ENCODE peak calls at places on chromosome 3, in four cellular contexts. One of them, this sample, is unnamed.

GRCh38 chr3:185936814-185937688 is 763 bp downstream of the TRA2B start:
- DNase-seq in 8988T: peak
- DNase-seq in MM.1S: peak
- DNase-seq in stimulated activated CD8-positive, alpha-beta memory T cell treated with anti-CD3 and anti-CD28 coated beads, Interleukin-15, amount 100 ng/mL, for 4 hours: peak
- DNase-seq in this sample: peak

GRCh38 chr3:184703657-184704056 is 8.2 kb downstream of the MAGEF1 start:
- DNase-seq in MM.1S: no peak
- DNase-seq in stimulated activated CD8-positive, alpha-beta memory T cell treated with anti-CD3 and anti-CD28 coated beads, Interleukin-15, amount 100 ng/mL, for 4 hours: no peak
- DNase-seq in 8988T: no peak
- DNase-seq in this sample: no peak

GRCh38 chr3:135623558-135623957 is 342.0 kb upstream of the PPP2R3A start:
- DNase-seq in MM.1S: no peak
- DNase-seq in 8988T: no peak
- DNase-seq in stimulated activated CD8-positive, alpha-beta memory T cell treated with anti-CD3 and anti-CD28 coated beads, Interleukin-15, amount 100 ng/mL, for 4 hours: no peak
- DNase-seq in this sample: no peak

GRCh38 chr3:38644662-38645053 is 4.8 kb downstream of the SCN5A start:
- DNase-seq in MM.1S: no peak
- DNase-seq in stimulated activated CD8-positive, alpha-beta memory T cell treated with anti-CD3 and anti-CD28 coated beads, Interleukin-15, amount 100 ng/mL, for 4 hours: no peak
- DNase-seq in 8988T: no peak
- DNase-seq in this sample: no peak

GRCh38 chr3:65030847-65031463 is 343.2 kb upstream of the ADAMTS9 start:
- DNase-seq in 8988T: no peak
- DNase-seq in MM.1S: no peak
- DNase-seq in stimulated activated CD8-positive, alpha-beta memory T cell treated with anti-CD3 and anti-CD28 coated beads, Interleukin-15, amount 100 ng/mL, for 4 hours: no peak
- DNase-seq in this sample: peak

GRCh38 chr3:142595951-142596725 is at the start of gene PLS1:
- DNase-seq in 8988T: peak
- DNase-seq in MM.1S: peak
- DNase-seq in stimulated activated CD8-positive, alpha-beta memory T cell treated with anti-CD3 and anti-CD28 coated beads, Interleukin-15, amount 100 ng/mL, for 4 hours: peak
- DNase-seq in this sample: peak

GRCh38 chr3:12557472-12558105 is 702 bp downstream of the MKRN2 start:
- DNase-seq in 8988T: no peak
- DNase-seq in stimulated activated CD8-positive, alpha-beta memory T cell treated with anti-CD3 and anti-CD28 coated beads, Interleukin-15, amount 100 ng/mL, for 4 hours: no peak
- DNase-seq in MM.1S: no peak
- DNase-seq in this sample: no peak

GRCh38 chr3:184626942-184627341 is 65.4 kb downstream of the EPHB3 start:
- DNase-seq in MM.1S: no peak
- DNase-seq in 8988T: no peak
- DNase-seq in stimulated activated CD8-positive, alpha-beta memory T cell treated with anti-CD3 and anti-CD28 coated beads, Interleukin-15, amount 100 ng/mL, for 4 hours: no peak
- DNase-seq in this sample: no peak

This sample was measured in dermis blood vessel endothelial cell.